ENCODE peak calls at places on chromosomes 5 and 9, in ten cellular contexts. Z is D721Med; Y is cardiac septum; G is nephron progenitor cell; L is heart right ventricle; U is HEK293T; Q is activated naive CD4-positive, alpha-beta T cell treated with anti-CD3 and anti-CD28 coated beads, Interleukin-2, amount 10 ng/mL, durations not matched to agents 7 days and 5 days; C is NCI-H345; K is pancreas; I is IMR-90. X is an unnamed sample.

GRCh38 chr9:95517559-95517933 is 775 bp upstream of the PTCH1 start:
- DNase-seq in Z (no peak), Q (no peak), Y (no peak), G (no peak), L (no peak), I (no peak), K (no peak), C (no peak), U (no peak), X (peak)

GRCh38 chr5:176844706-176845391 is 34.5 kb downstream of the UNC5A start:
- DNase-seq in I (peak), Y (no peak), Z (peak), K (no peak), Q (no peak), U (no peak), L (no peak), G (no peak), C (peak), X (no peak)

GRCh38 chr9:33375841-33376321 is 26.5 kb downstream of the AQP7 start:
- DNase-seq in K (no peak), G (no peak), U (no peak), Z (no peak), Y (peak), I (no peak), C (no peak), L (no peak), Q (no peak), X (no peak)

GRCh38 chr5:28954074-28954473 is 1915.7 kb upstream of the CDH9 start:
- DNase-seq in U (no peak), Z (no peak), Q (no peak), I (no peak), Y (no peak), G (no peak), K (no peak), C (no peak), L (no peak), X (no peak)

GRCh38 chr5:102625446-102625845 is 126.6 kb upstream of the SLCO6A1 start:
- DNase-seq in K (no peak), Z (no peak), L (no peak), U (no peak), Q (no peak), C (no peak), Y (no peak), G (no peak), I (no peak), X (no peak)

GRCh38 chr9:108743901-108744371 is 111.8 kb downstream of the ACTL7B start:
- DNase-seq in Q (no peak), Z (no peak), C (peak), U (no peak), I (no peak), K (no peak), Y (no peak), G (peak), L (no peak), X (no peak)

GRCh38 chr5:117594165-117594564 is 1019.5 kb upstream of the SEMA6A start:
- DNase-seq in Z (no peak), I (no peak), U (no peak), K (no peak), L (no peak), Q (no peak), G (no peak), Y (no peak), C (no peak), X (no peak)

GRCh38 chr5:24644757-24645156 is at the start of gene CDH10:
- DNase-seq in G (peak), Z (no peak), C (no peak), L (no peak), I (no peak), U (peak), Q (no peak), K (no peak), Y (no peak), X (no peak)

GRCh38 chr5:34957857-34958690 is 28.7 kb downstream of the DNAJC21 start:
- DNase-seq in G (peak), Z (no peak), Q (no peak), U (peak), Y (no peak), C (peak), I (peak), K (no peak), L (no peak), X (peak)

GRCh38 chr9:137087409-137087925 is 682 bp downstream of the MAN1B1 start:
- DNase-seq in L (no peak), K (no peak), I (no peak), Z (no peak), G (no peak), U (no peak), C (no peak), Q (no peak), Y (no peak), X (no peak)

GRCh38 chr5:154198611-154199230 is 8.2 kb downstream of the GALNT10 start:
- DNase-seq in Q (no peak), K (no peak), I (peak), G (no peak), L (no peak), Z (no peak), U (no peak), C (no peak), Y (no peak), X (no peak)

GRCh38 chr5:79746645-79747044 is 57.0 kb downstream of the CMYA5 start:
- DNase-seq in L (no peak), G (no peak), Z (no peak), Y (no peak), C (no peak), I (no peak), K (no peak), Q (no peak), U (no peak), X (no peak)

GRCh38 chr9:102244916-102245315 is 506.5 kb upstream of the GRIN3A start:
- DNase-seq in Q (no peak), K (no peak), U (no peak), I (no peak), L (no peak), G (no peak), C (no peak), Z (no peak), Y (no peak), X (no peak)

GRCh38 chr5:132629230-132629944 is 28.6 kb upstream of the IL13 start:
- DNase-seq in Y (no peak), Z (no peak), Q (no peak), I (no peak), C (no peak), U (no peak), G (no peak), L (no peak), K (no peak), X (no peak)

GRCh38 chr5:17187401-17187800 is 30.0 kb upstream of the BASP1 start:
- DNase-seq in Z (peak), C (no peak), Y (no peak), L (no peak), I (peak), Q (no peak), U (no peak), K (no peak), G (no peak), X (no peak)

GRCh38 chr5:66697796-66698564 is 101.8 kb downstream of the MAST4 start:
- DNase-seq in I (no peak), Z (no peak), L (no peak), Y (no peak), C (no peak), K (no peak), Q (no peak), U (no peak), G (no peak), X (no peak)

GRCh38 chr9:133509179-133510083 is 15.3 kb downstream of the MYMK start:
- DNase-seq in L (peak), C (peak), K (no peak), Z (no peak), I (no peak), G (peak), Y (no peak), Q (peak), U (peak), X (peak)

GRCh38 chr9:85038061-85038460 is 368.5 kb downstream of the NTRK2 start:
- DNase-seq in K (no peak), Z (no peak), Q (no peak), C (no peak), Y (no peak), U (no peak), L (no peak), G (no peak), I (no peak), X (no peak)